ENCODE peak calls at places on chromosome 14, in four cellular contexts. One of them, this sample, is unnamed.

GRCh38 chr14:33908540-33909223 is 42.2 kb downstream of the EGLN3 start:
- DNase-seq in mesenchymal stem cell: no peak
- DNase-seq in H9: no peak
- DNase-seq in IMR-90: no peak
- DNase-seq in this sample: no peak

GRCh38 chr14:23356662-23357061 is 4.0 kb upstream of the SLC22A17 start:
- DNase-seq in mesenchymal stem cell: no peak
- DNase-seq in H9: peak
- DNase-seq in IMR-90: no peak
- DNase-seq in this sample: no peak

GRCh38 chr14:74723134-74723533 is 10.2 kb downstream of the FCF1 start:
- DNase-seq in IMR-90: no peak
- DNase-seq in H9: no peak
- DNase-seq in mesenchymal stem cell: no peak
- DNase-seq in this sample: no peak

GRCh38 chr14:72075649-72076334 is 143.6 kb downstream of the RGS6 start:
- DNase-seq in H9: peak
- DNase-seq in IMR-90: no peak
- DNase-seq in mesenchymal stem cell: no peak
- DNase-seq in this sample: peak

GRCh38 chr14:91063119-91063518 is 2.7 kb upstream of the RPS6KA5 start:
- DNase-seq in H9: no peak
- DNase-seq in mesenchymal stem cell: no peak
- DNase-seq in IMR-90: no peak
- DNase-seq in this sample: no peak

GRCh38 chr14:30988509-30988908 is 36.9 kb upstream of the AP4S1 start:
- DNase-seq in IMR-90: peak
- DNase-seq in H9: no peak
- DNase-seq in mesenchymal stem cell: peak
- DNase-seq in this sample: no peak

GRCh38 chr14:26414933-26415332 is 182.9 kb downstream of the NOVA1 start:
- DNase-seq in H9: no peak
- DNase-seq in mesenchymal stem cell: no peak
- DNase-seq in IMR-90: no peak
- DNase-seq in this sample: no peak

GRCh38 chr14:95196268-95196667 is 38.9 kb upstream of the DICER1 start:
- DNase-seq in H9: no peak
- DNase-seq in mesenchymal stem cell: no peak
- DNase-seq in IMR-90: no peak
- DNase-seq in this sample: no peak

GRCh38 chr14:51738754-51739153 is 87.0 kb downstream of the FRMD6 start:
- DNase-seq in H9: peak
- DNase-seq in mesenchymal stem cell: no peak
- DNase-seq in IMR-90: no peak
- DNase-seq in this sample: no peak

GRCh38 chr14:49497725-49498348 is 88.3 kb downstream of the RPS29 start:
- DNase-seq in IMR-90: peak
- DNase-seq in H9: no peak
- DNase-seq in mesenchymal stem cell: peak
- DNase-seq in this sample: peak

GRCh38 chr14:72801381-72801812 is 92.5 kb downstream of the DPF3 start:
- DNase-seq in H9: no peak
- DNase-seq in IMR-90: peak
- DNase-seq in mesenchymal stem cell: peak
- DNase-seq in this sample: no peak

GRCh38 chr14:67269338-67270060 is 28.3 kb downstream of the PALS1 start:
- DNase-seq in IMR-90: peak
- DNase-seq in mesenchymal stem cell: peak
- DNase-seq in H9: no peak
- DNase-seq in this sample: peak

GRCh38 chr14:104650057-104650980 is 39.1 kb upstream of the INF2 start:
- DNase-seq in IMR-90: peak
- DNase-seq in H9: peak
- DNase-seq in mesenchymal stem cell: peak
- DNase-seq in this sample: peak

GRCh38 chr14:103207038-103207403 is 83.8 kb downstream of the TNFAIP2 start:
- DNase-seq in H9: peak
- DNase-seq in IMR-90: no peak
- DNase-seq in mesenchymal stem cell: peak
- DNase-seq in this sample: no peak

GRCh38 chr14:30132201-30132600 is 204.6 kb upstream of the PRKD1 start:
- DNase-seq in H9: no peak
- DNase-seq in mesenchymal stem cell: no peak
- DNase-seq in IMR-90: no peak
- DNase-seq in this sample: no peak

GRCh38 chr14:94936411-94936892 is 166.5 kb upstream of the GSC start:
- DNase-seq in H9: no peak
- DNase-seq in mesenchymal stem cell: no peak
- DNase-seq in IMR-90: no peak
- DNase-seq in this sample: no peak

GRCh38 chr14:63713765-63714164 is 14.1 kb downstream of the SGPP1 start:
- DNase-seq in mesenchymal stem cell: peak
- DNase-seq in H9: no peak
- DNase-seq in IMR-90: peak
- DNase-seq in this sample: no peak

GRCh38 chr14:93331375-93332031 is 1.3 kb downstream of the BTBD7 start:
- DNase-seq in IMR-90: no peak
- DNase-seq in mesenchymal stem cell: peak
- DNase-seq in H9: no peak
- DNase-seq in this sample: no peak

GRCh38 chr14:33631021-33631420 is 319.9 kb downstream of the EGLN3 start:
- DNase-seq in mesenchymal stem cell: no peak
- DNase-seq in H9: no peak
- DNase-seq in IMR-90: no peak
- DNase-seq in this sample: no peak

GRCh38 chr14:74593241-74593985 is 18.6 kb downstream of the LTBP2 start:
- DNase-seq in IMR-90: no peak
- DNase-seq in mesenchymal stem cell: no peak
- DNase-seq in H9: no peak
- DNase-seq in this sample: no peak

GRCh38 chr14:74507085-74507484 is 13.5 kb downstream of the ISCA2 start:
- DNase-seq in H9: no peak
- DNase-seq in IMR-90: no peak
- DNase-seq in mesenchymal stem cell: no peak
- DNase-seq in this sample: no peak

GRCh38 chr14:35682802-35683201 is 126.3 kb downstream of the RALGAPA1 start:
- DNase-seq in mesenchymal stem cell: no peak
- DNase-seq in H9: no peak
- DNase-seq in IMR-90: peak
- DNase-seq in this sample: no peak

GRCh38 chr14:93184391-93185332 is at the start of the genes LYSET and MOAP1:
- DNase-seq in mesenchymal stem cell: peak
- DNase-seq in IMR-90: peak
- DNase-seq in H9: peak
- DNase-seq in this sample: peak

GRCh38 chr14:37901978-37902377 is 305.7 kb upstream of the SSTR1 start:
- DNase-seq in mesenchymal stem cell: no peak
- DNase-seq in H9: peak
- DNase-seq in IMR-90: peak
- DNase-seq in this sample: no peak

GRCh38 chr14:93965287-93965821 is 11.0 kb downstream of the ASB2 start:
- DNase-seq in H9: no peak
- DNase-seq in mesenchymal stem cell: peak
- DNase-seq in IMR-90: peak
- DNase-seq in this sample: no peak

GRCh38 chr14:106622200-106622745 is 1095.9 kb downstream of the TMEM121 start:
- DNase-seq in IMR-90: no peak
- DNase-seq in H9: no peak
- DNase-seq in mesenchymal stem cell: no peak
- DNase-seq in this sample: no peak

GRCh38 chr14:101836131-101836530 is 74.6 kb downstream of the PPP2R5C start:
- DNase-seq in IMR-90: peak
- DNase-seq in mesenchymal stem cell: no peak
- DNase-seq in H9: no peak
- DNase-seq in this sample: no peak

GRCh38 chr14:72880820-72881219 is 13.1 kb downstream of the DPF3 start:
- DNase-seq in H9: no peak
- DNase-seq in IMR-90: no peak
- DNase-seq in mesenchymal stem cell: no peak
- DNase-seq in this sample: no peak

GRCh38 chr14:23640524-23641141 is 4.5 kb downstream of the DHRS2 start:
- DNase-seq in IMR-90: peak
- DNase-seq in H9: peak
- DNase-seq in mesenchymal stem cell: no peak
- DNase-seq in this sample: no peak

GRCh38 chr14:94021416-94022157 is 4.6 kb upstream of the OTUB2 start:
- DNase-seq in mesenchymal stem cell: no peak
- DNase-seq in H9: no peak
- DNase-seq in IMR-90: no peak
- DNase-seq in this sample: no peak

GRCh38 chr14:75607842-75608640 is 29.6 kb downstream of the FLVCR2 start:
- DNase-seq in mesenchymal stem cell: no peak
- DNase-seq in H9: no peak
- DNase-seq in IMR-90: no peak
- DNase-seq in this sample: no peak

GRCh38 chr14:100552524-100553125 is 34.6 kb downstream of the BEGAIN start:
- DNase-seq in mesenchymal stem cell: no peak
- DNase-seq in H9: no peak
- DNase-seq in IMR-90: no peak
- DNase-seq in this sample: no peak

GRCh38 chr14:100554082-100554677 is 33.0 kb downstream of the BEGAIN start:
- DNase-seq in IMR-90: no peak
- DNase-seq in mesenchymal stem cell: no peak
- DNase-seq in H9: no peak
- DNase-seq in this sample: no peak

GRCh38 chr14:100555436-100556067 is 31.7 kb downstream of the BEGAIN start:
- DNase-seq in H9: no peak
- DNase-seq in mesenchymal stem cell: no peak
- DNase-seq in IMR-90: no peak
- DNase-seq in this sample: no peak

GRCh38 chr14:100556076-100556475 is 31.1 kb downstream of the BEGAIN start:
- DNase-seq in mesenchymal stem cell: no peak
- DNase-seq in H9: no peak
- DNase-seq in IMR-90: no peak
- DNase-seq in this sample: no peak

GRCh38 chr14:100554696-100555320 is 32.4 kb downstream of the BEGAIN start:
- DNase-seq in H9: no peak
- DNase-seq in IMR-90: no peak
- DNase-seq in mesenchymal stem cell: no peak
- DNase-seq in this sample: no peak
- H3K18ac ChIP-seq in H9: no peak
- H3K18ac ChIP-seq in IMR-90: no peak
- H3K18ac ChIP-seq in mesenchymal stem cell: no peak
- H3K18ac ChIP-seq in this sample: peak

GRCh38 chr14:32469388-32470160 is 140.5 kb downstream of the AKAP6 start:
- DNase-seq in H9: no peak
- DNase-seq in IMR-90: peak
- DNase-seq in mesenchymal stem cell: peak
- DNase-seq in this sample: no peak
- H2AFZ ChIP-seq in H9: no peak
- H2AFZ ChIP-seq in IMR-90: no peak
- H2AFZ ChIP-seq in mesenchymal stem cell: no peak
- H2AFZ ChIP-seq in this sample: no peak

DNA sequence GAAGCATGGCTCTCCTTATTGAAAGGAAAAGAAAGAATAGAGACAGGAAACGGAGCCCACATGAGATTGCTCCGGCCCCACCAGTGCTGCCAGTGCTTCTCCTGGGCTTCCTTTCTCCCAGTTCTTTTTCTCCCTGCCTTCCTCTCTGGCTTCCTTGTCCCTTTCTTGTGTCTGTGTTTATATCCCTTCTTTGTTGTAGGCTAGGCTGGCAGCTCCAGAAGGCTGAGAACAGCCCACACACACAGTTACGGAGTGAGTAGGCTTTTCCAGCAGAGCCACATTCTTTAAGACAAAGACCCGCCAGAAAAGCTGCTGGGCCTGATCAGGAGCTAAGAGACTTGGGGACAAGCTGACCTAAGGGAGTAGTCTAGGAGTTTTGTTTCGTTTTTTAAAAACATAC is 13.0 kb downstream of the CIPC start:
- DNase-seq in mesenchymal stem cell: no peak
- DNase-seq in H9: peak
- DNase-seq in IMR-90: no peak
- DNase-seq in this sample: peak
- H3K18ac ChIP-seq in mesenchymal stem cell: no peak
- H3K18ac ChIP-seq in H9: no peak
- H3K18ac ChIP-seq in IMR-90: no peak
- H3K18ac ChIP-seq in this sample: no peak

GRCh38 chr14:59356783-59357182 is 108.4 kb downstream of the GPR135 start:
- DNase-seq in mesenchymal stem cell: no peak
- DNase-seq in IMR-90: no peak
- DNase-seq in H9: no peak
- DNase-seq in this sample: no peak
- H2AFZ ChIP-seq in mesenchymal stem cell: no peak
- H2AFZ ChIP-seq in IMR-90: no peak
- H2AFZ ChIP-seq in H9: no peak
- H2AFZ ChIP-seq in this sample: no peak

This sample was measured in neuronal stem cell.